ENCODE peak calls at places on chromosomes 16 and 17, in ten cellular contexts. L is RCC 7860; I is ovary; P is T-cell; Q is stimulated activated CD8-positive, alpha-beta memory T cell treated with anti-CD3 and anti-CD28 coated beads, Interleukin-7, amount 100 ng/mL, for 24 hours; B is spleen; C is uterus; E is MV-4-11; M is AG04450; R is A172. Y is an unnamed sample.

GRCh38 chr16:66617728-66618127 is 13.2 kb downstream of the CMTM3 start:
- DNase-seq in L (peak), C (no peak), R (no peak), Q (no peak), E (no peak), B (peak), I (no peak), P (no peak), M (no peak), Y (no peak)

GRCh38 chr17:10737168-10737622 is 7.4 kb upstream of the TMEM220 start:
- DNase-seq in E (peak), M (peak), B (no peak), R (peak), P (no peak), I (peak), Q (no peak), C (peak), L (peak), Y (peak)

GRCh38 chr16:46830417-46830901 is 521 bp downstream of the C16orf87 start:
- DNase-seq in B (peak), Q (no peak), I (peak), L (no peak), M (no peak), P (no peak), E (no peak), C (no peak), R (no peak), Y (no peak)

GRCh38 chr17:74549343-74549742 is 3.4 kb upstream of the CD300C start:
- DNase-seq in M (no peak), P (no peak), L (no peak), R (no peak), B (peak), C (no peak), I (no peak), Q (no peak), E (no peak), Y (no peak)

GRCh38 chr17:81420769-81421462 is 25.7 kb downstream of the BAHCC1 start:
- DNase-seq in R (peak), E (no peak), M (no peak), C (peak), Q (no peak), L (peak), P (no peak), I (peak), B (no peak), Y (no peak)

GRCh38 chr17:28282596-28282995 is 36.4 kb upstream of the TMEM97 start:
- DNase-seq in B (no peak), P (no peak), I (no peak), R (peak), M (peak), E (no peak), L (peak), C (no peak), Q (no peak), Y (peak)

GRCh38 chr16:7714775-7715174 is 382.1 kb downstream of the RBFOX1 start:
- DNase-seq in L (no peak), P (no peak), Q (no peak), R (no peak), C (no peak), M (no peak), I (no peak), B (no peak), E (no peak), Y (no peak)

GRCh38 chr16:716768-717325 is 1.9 kb downstream of the METRN start:
- DNase-seq in B (no peak), M (no peak), P (no peak), L (no peak), E (no peak), C (no peak), R (no peak), I (no peak), Q (no peak), Y (no peak)

GRCh38 chr17:56778898-56779297 is 54.8 kb downstream of the C17orf67 start:
- DNase-seq in L (no peak), R (no peak), I (no peak), C (no peak), M (no peak), B (no peak), Q (no peak), E (no peak), P (no peak), Y (no peak)

GRCh38 chr16:17748005-17748719 is 277.4 kb upstream of the XYLT1 start:
- DNase-seq in M (no peak), E (no peak), C (no peak), B (no peak), P (no peak), I (no peak), L (no peak), Q (no peak), R (no peak), Y (no peak)

GRCh38 chr17:50956750-50957523 is 90.8 kb upstream of the TOB1 start:
- DNase-seq in C (peak), R (peak), M (peak), E (peak), P (peak), I (peak), Q (peak), B (peak), L (no peak), Y (peak)

GRCh38 chr17:78347453-78347852 is 12.4 kb downstream of the SOCS3 start:
- DNase-seq in E (no peak), L (no peak), M (no peak), P (no peak), B (no peak), I (no peak), C (no peak), Q (no peak), R (no peak), Y (no peak)

GRCh38 chr17:39926588-39927100 is 757 bp downstream of the ORMDL3 start:
- DNase-seq in Q (peak), L (no peak), P (peak), M (no peak), E (peak), B (peak), R (peak), I (no peak), C (peak), Y (no peak)